ENCODE peak calls at places on chromosomes 13 and 19, in seven cellular contexts. B is H54, C is neural progenitor cell, E is right lobe of liver, Y is mesothelial cell of epicardium, N is heart left ventricle, Z is C1 segment of cervical spinal cord. Q is an unnamed sample.

GRCh38 chr19:5345895-5346386 is 5.3 kb upstream of the PTPRS start:
- DNase-seq in B (no peak), C (no peak), E (no peak), Y (no peak), N (no peak), Z (no peak), Q (no peak)

GRCh38 chr19:47255947-47256687 is at the start of gene CCDC9:
- DNase-seq in B (peak; percentile 76), C (peak; percentile 99), E (peak; percentile 97), Y (peak; percentile 94), N (peak; percentile 98), Z (peak; percentile 100), Q (peak; percentile 98)

GRCh38 chr13:77833331-77833863 is 85.2 kb downstream of the EDNRB start:
- DNase-seq in B (no peak), C (peak; percentile 10), E (no peak), Y (no peak), N (no peak), Z (no peak), Q (no peak)

GRCh38 chr13:106513608-106514007 is 21.9 kb downstream of the EFNB2 start:
- DNase-seq in B (no peak), C (peak; percentile 35), E (no peak), Y (no peak), N (no peak), Z (no peak), Q (no peak)

GRCh38 chr13:110403315-110403714 is 96.2 kb downstream of the COL4A2 start:
- DNase-seq in B (no peak), C (no peak), E (no peak), Y (no peak), N (no peak), Z (no peak), Q (no peak)

GRCh38 chr19:13100871-13101589 is 1.6 kb downstream of the LYL1 start:
- DNase-seq in B (no peak), C (no peak), E (no peak), Y (no peak), N (no peak), Z (no peak), Q (peak; percentile 60)

GRCh38 chr13:103325675-103326074 is 259.5 kb upstream of the SLC10A2 start:
- DNase-seq in B (no peak), C (peak; percentile 53), E (no peak), Y (no peak), N (no peak), Z (no peak), Q (no peak)

GRCh38 chr19:28864577-28865042 is 348.3 kb downstream of the UQCRFS1 start:
- DNase-seq in B (peak; percentile 21), C (no peak), E (no peak), Y (no peak), N (peak; percentile 84), Z (no peak), Q (no peak)

GRCh38 chr13:21465710-21466160 is 6.6 kb upstream of the ZDHHC20 start:
- DNase-seq in B (no peak), C (peak; percentile 68), E (no peak), Y (no peak), N (no peak), Z (no peak), Q (no peak)

GRCh38 chr13:46866150-46866549 is 30.7 kb downstream of the HTR2A start:
- DNase-seq in B (no peak), C (peak; percentile 4), E (no peak), Y (peak; percentile 46), N (peak; percentile 40), Z (no peak), Q (peak; percentile 22)

GRCh38 chr19:58439576-58440554 is at the start of gene ZNF132:
- DNase-seq in B (no peak), C (peak; percentile 85), E (peak; percentile 95), Y (peak; percentile 85), N (peak; percentile 99), Z (peak; percentile 99), Q (peak; percentile 88)

GRCh38 chr19:40383668-40384248 is 6.2 kb downstream of the HIPK4 start:
- DNase-seq in B (no peak), C (no peak), E (no peak), Y (no peak), N (no peak), Z (no peak), Q (no peak)

GRCh38 chr19:49890349-49891311 is 6.1 kb downstream of the IL4I1 start:
- DNase-seq in B (no peak), C (peak; percentile 82), E (peak; percentile 50), Y (no peak), N (no peak), Z (no peak), Q (peak; percentile 85)

GRCh38 chr13:72384879-72385278 is 342.6 kb downstream of the MZT1 start:
- DNase-seq in B (no peak), C (no peak), E (no peak), Y (no peak), N (no peak), Z (no peak), Q (no peak)

GRCh38 chr19:48533770-48534169 is 18.2 kb upstream of the SULT2B1 start:
- DNase-seq in B (no peak), C (no peak), E (no peak), Y (no peak), N (no peak), Z (no peak), Q (no peak)

GRCh38 chr19:5080030-5080644 is 111.2 kb downstream of the KDM4B start:
- DNase-seq in B (no peak), C (no peak), E (no peak), Y (no peak), N (no peak), Z (no peak), Q (no peak)

GRCh38 chr19:35458821-35459391 is 10.8 kb downstream of the FFAR2 start:
- DNase-seq in B (no peak), C (no peak), E (peak; percentile 68), Y (no peak), N (no peak), Z (peak; percentile 13), Q (no peak)

GRCh38 chr19:47853003-47853402 is 6.0 kb upstream of the TPRX2 start:
- DNase-seq in B (no peak), C (no peak), E (no peak), Y (no peak), N (no peak), Z (no peak), Q (no peak)

GRCh38 chr19:5281588-5281987 is 59.0 kb downstream of the PTPRS start:
- DNase-seq in B (no peak), C (no peak), E (no peak), Y (no peak), N (peak; percentile 59), Z (no peak), Q (no peak)

GRCh38 chr13:33235564-33235963 is 50.0 kb downstream of the STARD13 start:
- DNase-seq in B (no peak), C (no peak), E (no peak), Y (no peak), N (no peak), Z (no peak), Q (no peak)

GRCh38 chr19:15180451-15181390 is 20.1 kb downstream of the NOTCH3 start:
- DNase-seq in B (no peak), C (peak; percentile 47), E (peak; percentile 48), Y (no peak), N (no peak), Z (no peak), Q (peak; percentile 81)

GRCh38 chr19:13764101-13764807 is at the start of gene MRI1:
- DNase-seq in B (peak; percentile 63), C (peak; percentile 65), E (peak; percentile 87), Y (peak; percentile 70), N (peak; percentile 87), Z (peak; percentile 32), Q (peak; percentile 62)

Q was measured in WTC11.